ENCODE peak calls at places on chromosome 2, in seven cellular contexts. One of them, this sample, is unnamed.

GRCh38 chr2:45583989-45584388 is 27.1 kb downstream of the SRBD1 start:
- DNase-seq in heart left ventricle: no peak
- DNase-seq in NB4: peak; percentile 72
- DNase-seq in coronary artery: no peak
- DNase-seq in neural crest cell: no peak
- DNase-seq in suprapubic skin: no peak
- DNase-seq in fibroblast of lung: no peak
- DNase-seq in this sample: no peak

GRCh38 chr2:143399679-143400078 is 270.5 kb downstream of the ARHGAP15 start:
- DNase-seq in heart left ventricle: no peak
- DNase-seq in NB4: no peak
- DNase-seq in coronary artery: no peak
- DNase-seq in neural crest cell: no peak
- DNase-seq in suprapubic skin: no peak
- DNase-seq in fibroblast of lung: peak; percentile 19
- DNase-seq in this sample: no peak

GRCh38 chr2:12303181-12304030 is 413.3 kb upstream of the TRIB2 start:
- DNase-seq in heart left ventricle: no peak
- DNase-seq in NB4: peak; percentile 92
- DNase-seq in coronary artery: no peak
- DNase-seq in neural crest cell: no peak
- DNase-seq in suprapubic skin: no peak
- DNase-seq in fibroblast of lung: peak; percentile 99
- DNase-seq in this sample: no peak

GRCh38 chr2:99139003-99139402 is 2.5 kb upstream of the C2orf15 start:
- DNase-seq in heart left ventricle: no peak
- DNase-seq in NB4: no peak
- DNase-seq in coronary artery: no peak
- DNase-seq in neural crest cell: no peak
- DNase-seq in suprapubic skin: no peak
- DNase-seq in fibroblast of lung: no peak
- DNase-seq in this sample: no peak

GRCh38 chr2:240501531-240501991 is 56.2 kb downstream of the ANKMY1 start:
- DNase-seq in heart left ventricle: no peak
- DNase-seq in NB4: no peak
- DNase-seq in coronary artery: no peak
- DNase-seq in neural crest cell: no peak
- DNase-seq in suprapubic skin: peak; percentile 57
- DNase-seq in fibroblast of lung: no peak
- DNase-seq in this sample: peak; percentile 64

GRCh38 chr2:23293063-23293462 is 91.9 kb upstream of the KLHL29 start:
- DNase-seq in heart left ventricle: peak; percentile 40
- DNase-seq in NB4: peak; percentile 37
- DNase-seq in coronary artery: no peak
- DNase-seq in neural crest cell: no peak
- DNase-seq in suprapubic skin: no peak
- DNase-seq in fibroblast of lung: peak; percentile 28
- DNase-seq in this sample: no peak

GRCh38 chr2:9150906-9151305 is 55.7 kb upstream of the ASAP2 start:
- DNase-seq in heart left ventricle: no peak
- DNase-seq in NB4: no peak
- DNase-seq in coronary artery: no peak
- DNase-seq in neural crest cell: no peak
- DNase-seq in suprapubic skin: no peak
- DNase-seq in fibroblast of lung: no peak
- DNase-seq in this sample: no peak

GRCh38 chr2:28346587-28346986 is 46.1 kb upstream of the FOSL2 start:
- DNase-seq in heart left ventricle: no peak
- DNase-seq in NB4: no peak
- DNase-seq in coronary artery: no peak
- DNase-seq in neural crest cell: no peak
- DNase-seq in suprapubic skin: no peak
- DNase-seq in fibroblast of lung: peak; percentile 80
- DNase-seq in this sample: no peak

GRCh38 chr2:139469985-139470384 is 689.8 kb upstream of the NXPH2 start:
- DNase-seq in heart left ventricle: no peak
- DNase-seq in NB4: no peak
- DNase-seq in coronary artery: no peak
- DNase-seq in neural crest cell: no peak
- DNase-seq in suprapubic skin: no peak
- DNase-seq in fibroblast of lung: no peak
- DNase-seq in this sample: no peak

GRCh38 chr2:74436804-74437695 is 4.7 kb downstream of the RTKN start:
- DNase-seq in heart left ventricle: no peak
- DNase-seq in NB4: peak; percentile 93
- DNase-seq in coronary artery: no peak
- DNase-seq in neural crest cell: no peak
- DNase-seq in suprapubic skin: no peak
- DNase-seq in fibroblast of lung: no peak
- DNase-seq in this sample: no peak

GRCh38 chr2:241227635-241227993 is 39.1 kb downstream of the ANO7 start:
- DNase-seq in heart left ventricle: no peak
- DNase-seq in NB4: no peak
- DNase-seq in coronary artery: no peak
- DNase-seq in neural crest cell: no peak
- DNase-seq in suprapubic skin: no peak
- DNase-seq in fibroblast of lung: no peak
- DNase-seq in this sample: no peak

GRCh38 chr2:179486969-179487752 is 222.5 kb upstream of the SESTD1 start:
- DNase-seq in heart left ventricle: no peak
- DNase-seq in NB4: no peak
- DNase-seq in coronary artery: no peak
- DNase-seq in neural crest cell: no peak
- DNase-seq in suprapubic skin: no peak
- DNase-seq in fibroblast of lung: no peak
- DNase-seq in this sample: no peak

GRCh38 chr2:169461143-169461542 is 18.2 kb upstream of the BBS5 start:
- DNase-seq in heart left ventricle: no peak
- DNase-seq in NB4: no peak
- DNase-seq in coronary artery: no peak
- DNase-seq in neural crest cell: no peak
- DNase-seq in suprapubic skin: no peak
- DNase-seq in fibroblast of lung: no peak
- DNase-seq in this sample: no peak

GRCh38 chr2:158395166-158395565 is 61.4 kb downstream of the CCDC148 start:
- DNase-seq in heart left ventricle: no peak
- DNase-seq in NB4: no peak
- DNase-seq in coronary artery: no peak
- DNase-seq in neural crest cell: no peak
- DNase-seq in suprapubic skin: no peak
- DNase-seq in fibroblast of lung: no peak
- DNase-seq in this sample: no peak

GRCh38 chr2:168054657-168055056 is 192.7 kb downstream of the STK39 start:
- DNase-seq in heart left ventricle: no peak
- DNase-seq in NB4: no peak
- DNase-seq in coronary artery: no peak
- DNase-seq in neural crest cell: no peak
- DNase-seq in suprapubic skin: no peak
- DNase-seq in fibroblast of lung: no peak
- DNase-seq in this sample: no peak

GRCh38 chr2:197212344-197213262 is 98.0 kb downstream of the ANKRD44 start:
- DNase-seq in heart left ventricle: no peak
- DNase-seq in NB4: peak; percentile 36
- DNase-seq in coronary artery: no peak
- DNase-seq in neural crest cell: no peak
- DNase-seq in suprapubic skin: no peak
- DNase-seq in fibroblast of lung: no peak
- DNase-seq in this sample: no peak

GRCh38 chr2:161161074-161161577 is 898 bp downstream of the TANK start:
- DNase-seq in heart left ventricle: no peak
- DNase-seq in NB4: no peak
- DNase-seq in coronary artery: no peak
- DNase-seq in neural crest cell: no peak
- DNase-seq in suprapubic skin: no peak
- DNase-seq in fibroblast of lung: no peak
- DNase-seq in this sample: no peak

GRCh38 chr2:213317929-213318328 is 33.7 kb downstream of the SPAG16 start:
- DNase-seq in heart left ventricle: no peak
- DNase-seq in NB4: no peak
- DNase-seq in coronary artery: no peak
- DNase-seq in neural crest cell: no peak
- DNase-seq in suprapubic skin: no peak
- DNase-seq in fibroblast of lung: peak; percentile 74
- DNase-seq in this sample: no peak

GRCh38 chr2:230356084-230356483 is 29.1 kb downstream of the SP140L start:
- DNase-seq in heart left ventricle: no peak
- DNase-seq in NB4: peak; percentile 25
- DNase-seq in coronary artery: no peak
- DNase-seq in neural crest cell: no peak
- DNase-seq in suprapubic skin: no peak
- DNase-seq in fibroblast of lung: peak; percentile 32
- DNase-seq in this sample: no peak

GRCh38 chr2:138364554-138365162 is 136.9 kb upstream of the SPOPL start:
- DNase-seq in heart left ventricle: no peak
- DNase-seq in NB4: no peak
- DNase-seq in coronary artery: no peak
- DNase-seq in neural crest cell: no peak
- DNase-seq in suprapubic skin: no peak
- DNase-seq in fibroblast of lung: peak; percentile 39
- DNase-seq in this sample: no peak

GRCh38 chr2:187679454-187679853 is 125.2 kb upstream of the TFPI start:
- DNase-seq in heart left ventricle: no peak
- DNase-seq in NB4: no peak
- DNase-seq in coronary artery: no peak
- DNase-seq in neural crest cell: no peak
- DNase-seq in suprapubic skin: no peak
- DNase-seq in fibroblast of lung: no peak
- DNase-seq in this sample: no peak

GRCh38 chr2:101971836-101972235 is 19.9 kb upstream of the IL1R2 start:
- DNase-seq in heart left ventricle: no peak
- DNase-seq in NB4: no peak
- DNase-seq in coronary artery: no peak
- DNase-seq in neural crest cell: no peak
- DNase-seq in suprapubic skin: no peak
- DNase-seq in fibroblast of lung: peak; percentile 24
- DNase-seq in this sample: no peak

GRCh38 chr2:101967826-101968498 is 23.8 kb upstream of the IL1R2 start:
- DNase-seq in heart left ventricle: no peak
- DNase-seq in NB4: peak; percentile 83
- DNase-seq in coronary artery: no peak
- DNase-seq in neural crest cell: no peak
- DNase-seq in suprapubic skin: no peak
- DNase-seq in fibroblast of lung: peak; percentile 76
- DNase-seq in this sample: no peak

GRCh38 chr2:101969723-101970122 is 22.0 kb upstream of the IL1R2 start:
- DNase-seq in heart left ventricle: no peak
- DNase-seq in NB4: no peak
- DNase-seq in coronary artery: no peak
- DNase-seq in neural crest cell: no peak
- DNase-seq in suprapubic skin: no peak
- DNase-seq in fibroblast of lung: no peak
- DNase-seq in this sample: no peak

GRCh38 chr2:101972621-101973434 is 18.9 kb upstream of the IL1R2 start:
- DNase-seq in heart left ventricle: no peak
- DNase-seq in NB4: peak; percentile 94
- DNase-seq in coronary artery: no peak
- DNase-seq in neural crest cell: no peak
- DNase-seq in suprapubic skin: no peak
- DNase-seq in fibroblast of lung: peak; percentile 64
- DNase-seq in this sample: no peak

GRCh38 chr2:101970901-101971300 is 20.9 kb upstream of the IL1R2 start:
- DNase-seq in heart left ventricle: no peak
- DNase-seq in NB4: no peak
- DNase-seq in coronary artery: no peak
- DNase-seq in neural crest cell: no peak
- DNase-seq in suprapubic skin: no peak
- DNase-seq in fibroblast of lung: no peak
- DNase-seq in this sample: no peak
- TF ChIP-seq CTCF in heart left ventricle: no peak
- TF ChIP-seq CTCF in NB4: no peak
- TF ChIP-seq CTCF in coronary artery: no peak
- TF ChIP-seq CTCF in neural crest cell: no peak
- TF ChIP-seq CTCF in suprapubic skin: no peak
- TF ChIP-seq CTCF in fibroblast of lung: no peak
- TF ChIP-seq CTCF in this sample: no peak

GRCh38 chr2:68839260-68839833 is 31.9 kb downstream of the BMP10 start:
- DNase-seq in heart left ventricle: no peak
- DNase-seq in NB4: peak; percentile 59
- DNase-seq in coronary artery: no peak
- DNase-seq in neural crest cell: no peak
- DNase-seq in suprapubic skin: no peak
- DNase-seq in fibroblast of lung: no peak
- DNase-seq in this sample: no peak
- TF ChIP-seq CTCF in heart left ventricle: peak; percentile 46
- TF ChIP-seq CTCF in NB4: peak; percentile 68
- TF ChIP-seq CTCF in coronary artery: peak; percentile 23
- TF ChIP-seq CTCF in neural crest cell: peak; percentile 48
- TF ChIP-seq CTCF in suprapubic skin: peak; percentile 19
- TF ChIP-seq CTCF in fibroblast of lung: peak; percentile 46
- TF ChIP-seq CTCF in this sample: peak; percentile 46

DNA sequence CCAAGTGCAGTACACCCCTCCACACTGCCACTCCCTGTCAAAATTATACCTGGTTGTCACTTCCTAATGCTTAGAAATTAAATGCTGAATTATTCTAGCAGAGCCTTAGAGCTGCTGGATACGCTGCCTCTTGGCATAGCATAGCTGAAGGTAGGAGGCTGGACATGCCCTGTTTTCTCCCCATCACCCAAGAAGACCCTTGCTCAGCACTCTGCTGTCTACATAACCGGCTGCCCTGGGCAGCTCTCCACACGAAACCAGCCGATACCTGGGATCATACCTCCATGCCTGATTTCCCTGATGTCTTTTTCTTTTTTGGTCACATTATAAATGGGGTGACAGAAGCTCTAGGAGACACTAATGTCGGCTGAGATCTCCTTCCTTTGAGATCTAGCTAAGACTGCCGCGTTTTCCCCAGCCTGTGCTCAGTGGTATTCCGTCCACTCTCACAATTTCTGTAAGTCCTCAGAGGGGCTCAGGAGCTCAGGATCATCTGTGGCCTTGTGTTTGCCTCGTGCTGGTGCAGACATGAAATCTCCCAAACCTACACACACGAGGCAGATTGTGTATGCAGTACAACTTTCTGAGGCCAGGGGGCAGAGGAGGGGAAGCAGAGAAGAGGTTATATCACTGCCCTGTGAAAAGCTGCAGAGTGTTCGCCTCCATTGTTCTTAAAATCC is 13.5 kb upstream of the ZAP70 start:
- DNase-seq in heart left ventricle: peak; percentile 54
- DNase-seq in NB4: peak; percentile 95
- DNase-seq in coronary artery: no peak
- DNase-seq in neural crest cell: peak; percentile 73
- DNase-seq in suprapubic skin: no peak
- DNase-seq in fibroblast of lung: peak; percentile 65
- DNase-seq in this sample: peak; percentile 72
- TF ChIP-seq CTCF in heart left ventricle: peak; percentile 72
- TF ChIP-seq CTCF in NB4: peak; percentile 85
- TF ChIP-seq CTCF in coronary artery: peak; percentile 33
- TF ChIP-seq CTCF in neural crest cell: peak; percentile 72
- TF ChIP-seq CTCF in suprapubic skin: no peak
- TF ChIP-seq CTCF in fibroblast of lung: peak; percentile 80
- TF ChIP-seq CTCF in this sample: peak; percentile 81

DNA sequence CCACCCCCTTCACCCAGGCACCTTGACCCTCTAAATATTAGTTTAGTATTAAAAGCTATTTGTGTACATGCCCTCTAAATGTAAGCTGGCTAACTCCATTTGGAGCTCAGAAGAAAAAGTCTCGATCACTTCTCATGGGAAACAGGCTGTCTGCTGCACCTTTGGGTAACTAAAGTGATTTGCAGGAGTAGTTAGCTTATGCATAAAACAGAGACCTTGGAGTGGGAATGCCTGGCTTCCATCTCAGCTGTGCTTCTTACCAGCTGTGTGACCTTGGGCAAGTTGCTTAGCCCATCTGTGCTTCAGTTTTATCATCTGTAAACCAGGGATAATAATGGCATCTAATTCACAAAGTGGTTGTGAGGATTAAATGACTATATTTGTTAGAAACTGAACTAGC is 29.9 kb downstream of the IGFBP2 start:
- DNase-seq in heart left ventricle: no peak
- DNase-seq in NB4: no peak
- DNase-seq in coronary artery: no peak
- DNase-seq in neural crest cell: no peak
- DNase-seq in suprapubic skin: no peak
- DNase-seq in fibroblast of lung: no peak
- DNase-seq in this sample: no peak
- TF ChIP-seq CTCF in heart left ventricle: no peak
- TF ChIP-seq CTCF in NB4: no peak
- TF ChIP-seq CTCF in coronary artery: no peak
- TF ChIP-seq CTCF in neural crest cell: no peak
- TF ChIP-seq CTCF in suprapubic skin: no peak
- TF ChIP-seq CTCF in fibroblast of lung: no peak
- TF ChIP-seq CTCF in this sample: no peak

This sample was measured in type B pancreatic cell.